ENCODE peak calls at places on chromosomes 13 and 19, in eight cellular contexts. C, R, A, F, N, M, I and O are unnamed samples.

GRCh38 chr13:109818891-109819290 is 32.5 kb upstream of the IRS2 start:
- DNase-seq in C (no peak), R (no peak), A (no peak), F (no peak), N (no peak), M (no peak), I (no peak), O (no peak)

GRCh38 chr19:51726049-51726448 is 2.3 kb upstream of the HAS1 start:
- DNase-seq in C (no peak), R (peak), A (peak), F (peak), N (no peak), M (no peak), I (no peak), O (no peak)

GRCh38 chr13:110625771-110626321 is 10.5 kb downstream of the NAXD start:
- DNase-seq in C (no peak), R (no peak), A (no peak), F (no peak), N (peak), M (no peak), I (no peak), O (no peak)

GRCh38 chr19:45152504-45153338 is 8.1 kb downstream of the NKPD1 start:
- DNase-seq in C (peak), R (no peak), A (peak), F (peak), N (peak), M (no peak), I (peak), O (no peak)

GRCh38 chr19:9913237-9914000 is 22.9 kb downstream of the OLFM2 start:
- DNase-seq in C (no peak), R (no peak), A (no peak), F (peak), N (no peak), M (no peak), I (no peak), O (peak)

GRCh38 chr13:31982540-31982939 is 49.0 kb upstream of the FRY start:
- DNase-seq in C (peak), R (peak), A (peak), F (peak), N (peak), M (no peak), I (peak), O (no peak)

GRCh38 chr19:10655457-10656312 is 1.5 kb downstream of the ILF3 start:
- DNase-seq in C (no peak), R (no peak), A (no peak), F (peak), N (no peak), M (no peak), I (no peak), O (no peak)

GRCh38 chr19:5049561-5049960 is 80.6 kb downstream of the KDM4B start:
- DNase-seq in C (no peak), R (no peak), A (no peak), F (no peak), N (no peak), M (no peak), I (no peak), O (no peak)

GRCh38 chr13:97719759-97720158 is 233.7 kb upstream of the IPO5 start:
- DNase-seq in C (no peak), R (no peak), A (no peak), F (no peak), N (no peak), M (no peak), I (no peak), O (no peak)

GRCh38 chr13:65926750-65927171 is 1303.4 kb downstream of the PCDH9 start:
- DNase-seq in C (no peak), R (peak), A (peak), F (no peak), N (no peak), M (no peak), I (peak), O (no peak)

GRCh38 chr19:14381689-14382474 is 638 bp downstream of the ADGRE5 start:
- DNase-seq in C (peak), R (peak), A (peak), F (no peak), N (peak), M (no peak), I (peak), O (no peak)

GRCh38 chr13:44407891-44408290 is 34.3 kb downstream of the SERP2 start:
- DNase-seq in C (no peak), R (peak), A (no peak), F (no peak), N (no peak), M (no peak), I (no peak), O (no peak)

GRCh38 chr13:101516262-101516661 is 63.8 kb downstream of the ITGBL1 start:
- DNase-seq in C (no peak), R (no peak), A (no peak), F (no peak), N (no peak), M (no peak), I (no peak), O (no peak)

GRCh38 chr19:5624154-5624663 is 1.3 kb downstream of the SAFB start:
- DNase-seq in C (no peak), R (no peak), A (peak), F (peak), N (peak), M (no peak), I (peak), O (no peak)

GRCh38 chr19:46913852-46914430 is 53.1 kb downstream of the ARHGAP35 start:
- DNase-seq in C (no peak), R (no peak), A (no peak), F (no peak), N (no peak), M (no peak), I (no peak), O (no peak)

GRCh38 chr13:72545030-72545719 is 182.3 kb downstream of the MZT1 start:
- DNase-seq in C (no peak), R (no peak), A (no peak), F (no peak), N (no peak), M (no peak), I (no peak), O (no peak)

GRCh38 chr13:31896427-31896826 is 135.1 kb upstream of the FRY start:
- DNase-seq in C (peak), R (peak), A (peak), F (peak), N (no peak), M (no peak), I (peak), O (no peak)

GRCh38 chr13:53198699-53199098 is 170.1 kb downstream of the OLFM4 start:
- DNase-seq in C (no peak), R (no peak), A (no peak), F (no peak), N (no peak), M (no peak), I (no peak), O (no peak)

GRCh38 chr13:53201454-53202225 is 173.0 kb downstream of the OLFM4 start:
- DNase-seq in C (no peak), R (no peak), A (peak), F (peak), N (peak), M (peak), I (no peak), O (peak)

GRCh38 chr13:53200075-53200474 is 171.5 kb downstream of the OLFM4 start:
- DNase-seq in C (no peak), R (no peak), A (no peak), F (no peak), N (no peak), M (no peak), I (no peak), O (no peak)

GRCh38 chr13:53198017-53198416 is 169.4 kb downstream of the OLFM4 start:
- DNase-seq in C (no peak), R (no peak), A (no peak), F (no peak), N (no peak), M (no peak), I (no peak), O (no peak)

GRCh38 chr13:53200498-53201453 is 172.2 kb downstream of the OLFM4 start:
- DNase-seq in C (no peak), R (no peak), A (peak), F (peak), N (peak), M (peak), I (peak), O (peak)
- TF ChIP-seq CTCF in C (no peak), R (no peak), A (peak), F (peak), N (no peak), M (peak), I (peak), O (peak)

DNA sequence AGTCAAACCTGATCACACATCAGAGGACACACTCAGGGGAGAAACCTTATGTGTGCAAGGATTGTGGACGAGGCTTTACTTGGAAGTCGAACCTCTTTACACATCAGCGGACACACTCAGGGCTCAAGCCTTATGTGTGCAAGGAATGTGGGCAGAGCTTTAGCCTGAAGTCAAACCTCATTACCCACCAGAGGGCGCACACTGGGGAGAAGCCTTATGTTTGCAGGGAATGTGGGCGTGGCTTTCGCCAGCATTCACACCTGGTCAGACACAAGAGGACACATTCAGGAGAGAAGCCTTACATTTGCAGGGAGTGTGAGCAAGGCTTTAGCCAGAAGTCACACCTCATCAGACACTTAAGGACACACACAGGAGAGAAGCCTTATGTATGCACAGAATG is 8.2 kb upstream of the ZNF527 start:
- DNase-seq in C (no peak), R (no peak), A (no peak), F (no peak), N (no peak), M (no peak), I (no peak), O (no peak)
- TF ChIP-seq CTCF in C (no peak), R (no peak), A (no peak), F (no peak), N (no peak), M (peak), I (no peak), O (peak)

GRCh38 chr13:51158923-51159322 is 47.8 kb upstream of the C13orf42 start:
- DNase-seq in C (no peak), R (no peak), A (no peak), F (no peak), N (no peak), M (no peak), I (no peak), O (no peak)

GRCh38 chr13:51153527-51153926 is 42.5 kb upstream of the C13orf42 start:
- DNase-seq in C (no peak), R (no peak), A (no peak), F (no peak), N (no peak), M (no peak), I (no peak), O (no peak)

GRCh38 chr13:51156666-51157065 is 45.6 kb upstream of the C13orf42 start:
- DNase-seq in C (no peak), R (no peak), A (no peak), F (no peak), N (no peak), M (no peak), I (no peak), O (no peak)

GRCh38 chr13:51154029-51154555 is 43.0 kb upstream of the C13orf42 start:
- DNase-seq in C (no peak), R (no peak), A (no peak), F (no peak), N (no peak), M (no peak), I (no peak), O (no peak)

DNA sequence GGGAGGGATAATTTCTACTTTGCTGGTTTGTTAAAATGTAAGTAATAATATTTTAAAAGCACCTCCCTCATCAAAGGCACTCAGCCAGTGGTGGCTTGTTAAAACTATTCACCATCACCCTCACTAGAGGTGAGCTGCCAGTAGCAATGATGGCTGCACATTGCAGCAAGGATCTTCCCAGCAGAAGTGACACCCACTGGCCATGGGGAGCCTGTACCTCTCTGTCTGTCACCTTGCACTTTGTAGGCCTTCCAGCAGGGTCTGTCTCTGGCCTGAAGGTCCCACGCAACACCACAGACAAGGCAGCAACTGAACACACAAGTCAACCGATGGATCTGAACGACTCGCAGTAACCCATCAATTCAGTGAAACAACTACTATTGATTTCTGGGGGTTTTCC is 47.3 kb upstream of the C13orf42 start:
- DNase-seq in C (no peak), R (no peak), A (no peak), F (no peak), N (no peak), M (no peak), I (no peak), O (no peak)
- TF ChIP-seq CTCF in C (no peak), R (no peak), A (no peak), F (no peak), N (no peak), M (peak), I (no peak), O (no peak)

GRCh38 chr19:42352893-42353259 is 27.4 kb downstream of the MEGF8 start:
- DNase-seq in C (no peak), R (no peak), A (no peak), F (no peak), N (no peak), M (no peak), I (no peak), O (no peak)

GRCh38 chr19:42353341-42354015 is 28.0 kb downstream of the MEGF8 start:
- DNase-seq in C (no peak), R (no peak), A (no peak), F (no peak), N (no peak), M (no peak), I (no peak), O (no peak)

GRCh38 chr19:42356686-42357085 is 31.3 kb downstream of the MEGF8 start:
- DNase-seq in C (no peak), R (no peak), A (no peak), F (no peak), N (no peak), M (no peak), I (no peak), O (no peak)

GRCh38 chr19:42357290-42357689 is 31.9 kb downstream of the MEGF8 start:
- DNase-seq in C (no peak), R (no peak), A (no peak), F (no peak), N (no peak), M (no peak), I (no peak), O (no peak)

GRCh38 chr19:42355896-42356295 is 30.5 kb downstream of the MEGF8 start:
- DNase-seq in C (no peak), R (no peak), A (no peak), F (no peak), N (no peak), M (no peak), I (no peak), O (no peak)
- TF ChIP-seq CTCF in C (no peak), R (no peak), A (no peak), F (no peak), N (no peak), M (no peak), I (no peak), O (no peak)